ENCODE peak calls at places on chromosomes 5 and 9, in four cellular contexts. K is BE2C, S is BJ, Z is smooth muscle cell of the brain vasculature. Y is an unnamed sample.

GRCh38 chr9:68836788-68837187 is 131.7 kb downstream of the PIP5K1B start:
- DNase-seq in K (no peak), S (no peak), Z (no peak), Y (no peak)

GRCh38 chr5:151023651-151024050 is 3.3 kb downstream of the GPX3 start:
- DNase-seq in K (no peak), S (no peak), Z (no peak), Y (no peak)

GRCh38 chr9:16139781-16140180 is 586.9 kb downstream of the CCDC171 start:
- DNase-seq in K (no peak), S (no peak), Z (no peak), Y (no peak)

GRCh38 chr9:75063556-75064305 is 24.2 kb downstream of the NMRK1 start:
- DNase-seq in K (no peak), S (no peak), Z (no peak), Y (no peak)

GRCh38 chr5:115787426-115787825 is 29.0 kb downstream of the CDO1 start:
- DNase-seq in K (no peak), S (no peak), Z (no peak), Y (no peak)

GRCh38 chr9:34576593-34576935 is 13.0 kb downstream of the CNTFR start:
- DNase-seq in K (no peak), S (no peak), Z (no peak), Y (no peak)

GRCh38 chr5:60503771-60504170 is 196.2 kb downstream of the DEPDC1B start:
- DNase-seq in K (no peak), S (no peak), Z (no peak), Y (no peak)

GRCh38 chr5:155651-156410 is 35.5 kb upstream of the LRRC14B start:
- DNase-seq in K (no peak), S (no peak), Z (no peak), Y (no peak)

GRCh38 chr5:1202798-1203185 is 1.4 kb downstream of the SLC6A19 start:
- DNase-seq in K (no peak), S (no peak), Z (no peak), Y (no peak)

GRCh38 chr5:62395210-62395950 is 8.3 kb downstream of the DIMT1 start:
- DNase-seq in K (no peak), S (no peak), Z (no peak), Y (no peak)

GRCh38 chr5:1182360-1182632 is 19.1 kb upstream of the SLC6A19 start:
- DNase-seq in K (no peak), S (no peak), Z (no peak), Y (no peak)

GRCh38 chr5:130710596-130710995 is 454.5 kb downstream of the HINT1 start:
- DNase-seq in K (no peak), S (no peak), Z (peak), Y (no peak)

GRCh38 chr9:131650254-131650653 is 89.6 kb downstream of the RAPGEF1 start:
- DNase-seq in K (no peak), S (peak), Z (no peak), Y (no peak)

GRCh38 chr9:97478301-97478981 is 23.0 kb upstream of the TMOD1 start:
- DNase-seq in K (no peak), S (no peak), Z (no peak), Y (no peak)

GRCh38 chr5:158599132-158599531 is 500.6 kb downstream of the EBF1 start:
- DNase-seq in K (no peak), S (no peak), Z (no peak), Y (no peak)

GRCh38 chr9:38263534-38263933 is 129.0 kb upstream of the ALDH1B1 start:
- DNase-seq in K (no peak), S (no peak), Z (peak), Y (no peak)

GRCh38 chr9:38127271-38127839 is 58.3 kb upstream of the SHB start:
- DNase-seq in K (peak), S (no peak), Z (no peak), Y (no peak)

GRCh38 chr5:79546782-79547428 is 33.0 kb upstream of the HOMER1 start:
- DNase-seq in K (no peak), S (no peak), Z (peak), Y (peak)

Y was measured in NCI-H510A treated with DMSO at 0.1 percent for 48 hours.